ENCODE peak calls at places on chromosomes 1 and 21, in five cellular contexts. One of them, this sample, is unnamed.

GRCh38 chr1:22808846-22809501 is 98.3 kb downstream of the EPHB2 start:
- DNase-seq in HFF-Myc: peak; percentile 72
- DNase-seq in heart left ventricle: peak; percentile 42
- DNase-seq in lower leg skin: no peak
- DNase-seq in heart right ventricle: peak; percentile 66
- DNase-seq in this sample: no peak

GRCh38 chr1:152050886-152051764 is 14.3 kb upstream of the S100A11 start:
- DNase-seq in heart right ventricle: no peak
- DNase-seq in HFF-Myc: no peak
- DNase-seq in heart left ventricle: no peak
- DNase-seq in lower leg skin: no peak
- DNase-seq in this sample: no peak

GRCh38 chr1:225250432-225250831 is 177.4 kb downstream of the LBR start:
- DNase-seq in lower leg skin: no peak
- DNase-seq in HFF-Myc: no peak
- DNase-seq in heart left ventricle: no peak
- DNase-seq in heart right ventricle: no peak
- DNase-seq in this sample: no peak

GRCh38 chr1:115692224-115692623 is 50.5 kb downstream of the VANGL1 start:
- DNase-seq in heart left ventricle: no peak
- DNase-seq in heart right ventricle: peak; percentile 35
- DNase-seq in lower leg skin: no peak
- DNase-seq in HFF-Myc: no peak
- DNase-seq in this sample: no peak

GRCh38 chr1:5265416-5266075 is 611.1 kb downstream of the AJAP1 start:
- DNase-seq in heart left ventricle: no peak
- DNase-seq in HFF-Myc: no peak
- DNase-seq in heart right ventricle: no peak
- DNase-seq in lower leg skin: peak; percentile 58
- DNase-seq in this sample: no peak

GRCh38 chr1:107138166-107138565 is 2.7 kb upstream of the NTNG1 start:
- DNase-seq in HFF-Myc: no peak
- DNase-seq in lower leg skin: no peak
- DNase-seq in heart left ventricle: no peak
- DNase-seq in heart right ventricle: no peak
- DNase-seq in this sample: no peak

GRCh38 chr1:7922301-7922700 is 18.3 kb downstream of the TNFRSF9 start:
- DNase-seq in HFF-Myc: no peak
- DNase-seq in lower leg skin: no peak
- DNase-seq in heart right ventricle: no peak
- DNase-seq in heart left ventricle: no peak
- DNase-seq in this sample: no peak

GRCh38 chr1:30768830-30769718 is 11.5 kb upstream of the LAPTM5 start:
- DNase-seq in HFF-Myc: no peak
- DNase-seq in heart left ventricle: no peak
- DNase-seq in heart right ventricle: no peak
- DNase-seq in lower leg skin: no peak
- DNase-seq in this sample: no peak

GRCh38 chr1:119987112-119987511 is 82.3 kb downstream of the NOTCH2 start:
- DNase-seq in heart right ventricle: no peak
- DNase-seq in heart left ventricle: no peak
- DNase-seq in lower leg skin: no peak
- DNase-seq in HFF-Myc: peak; percentile 41
- DNase-seq in this sample: no peak

GRCh38 chr1:64215576-64215975 is 12.2 kb downstream of the UBE2U start:
- DNase-seq in lower leg skin: no peak
- DNase-seq in heart left ventricle: no peak
- DNase-seq in heart right ventricle: no peak
- DNase-seq in HFF-Myc: no peak
- DNase-seq in this sample: no peak

GRCh38 chr21:33230518-33231324 is 983 bp downstream of the IFNAR2 start:
- DNase-seq in HFF-Myc: no peak
- DNase-seq in lower leg skin: peak; percentile 88
- DNase-seq in heart right ventricle: peak; percentile 56
- DNase-seq in heart left ventricle: peak; percentile 72
- DNase-seq in this sample: no peak

GRCh38 chr21:36080386-36080785 is 10.6 kb downstream of the CBR1 start:
- DNase-seq in heart right ventricle: no peak
- DNase-seq in heart left ventricle: no peak
- DNase-seq in lower leg skin: no peak
- DNase-seq in HFF-Myc: no peak
- DNase-seq in this sample: no peak

GRCh38 chr1:30742963-30743559 is 14.5 kb downstream of the LAPTM5 start:
- DNase-seq in HFF-Myc: no peak
- DNase-seq in heart right ventricle: no peak
- DNase-seq in heart left ventricle: no peak
- DNase-seq in lower leg skin: no peak
- DNase-seq in this sample: no peak

GRCh38 chr1:234315091-234315541 is 58.1 kb upstream of the COA6 start:
- DNase-seq in lower leg skin: no peak
- DNase-seq in HFF-Myc: peak; percentile 43
- DNase-seq in heart right ventricle: no peak
- DNase-seq in heart left ventricle: no peak
- DNase-seq in this sample: no peak

GRCh38 chr1:223771469-223771813 is 59.1 kb downstream of the CAPN2 start:
- DNase-seq in lower leg skin: no peak
- DNase-seq in heart left ventricle: peak; percentile 3
- DNase-seq in HFF-Myc: no peak
- DNase-seq in heart right ventricle: no peak
- DNase-seq in this sample: no peak

GRCh38 chr1:226633541-226634155 is 85.1 kb downstream of the STUM start:
- DNase-seq in heart right ventricle: no peak
- DNase-seq in HFF-Myc: no peak
- DNase-seq in lower leg skin: peak; percentile 85
- DNase-seq in heart left ventricle: peak; percentile 10
- DNase-seq in this sample: no peak

GRCh38 chr1:8866173-8866791 is 12.2 kb downstream of the ENO1 start:
- DNase-seq in heart right ventricle: no peak
- DNase-seq in lower leg skin: no peak
- DNase-seq in HFF-Myc: no peak
- DNase-seq in heart left ventricle: no peak
- DNase-seq in this sample: no peak

GRCh38 chr1:53368314-53369033 is 40.6 kb upstream of the LRP8 start:
- DNase-seq in heart right ventricle: peak; percentile 53
- DNase-seq in heart left ventricle: peak; percentile 38
- DNase-seq in lower leg skin: peak; percentile 76
- DNase-seq in HFF-Myc: no peak
- DNase-seq in this sample: no peak

GRCh38 chr1:167819849-167820683 is 93.9 kb downstream of the ADCY10 start:
- DNase-seq in heart left ventricle: peak; percentile 82
- DNase-seq in heart right ventricle: peak; percentile 82
- DNase-seq in lower leg skin: peak; percentile 94
- DNase-seq in HFF-Myc: peak; percentile 67
- DNase-seq in this sample: no peak

GRCh38 chr1:168442931-168443330 is 100.9 kb downstream of the XCL2 start:
- DNase-seq in HFF-Myc: no peak
- DNase-seq in lower leg skin: no peak
- DNase-seq in heart right ventricle: no peak
- DNase-seq in heart left ventricle: no peak
- DNase-seq in this sample: no peak

GRCh38 chr1:9368356-9368755 is 75.7 kb downstream of the SPSB1 start:
- DNase-seq in HFF-Myc: no peak
- DNase-seq in heart right ventricle: no peak
- DNase-seq in heart left ventricle: no peak
- DNase-seq in lower leg skin: no peak
- DNase-seq in this sample: no peak

GRCh38 chr1:77783141-77783540 is 3.7 kb downstream of the MIGA1 start:
- DNase-seq in heart left ventricle: no peak
- DNase-seq in heart right ventricle: no peak
- DNase-seq in lower leg skin: no peak
- DNase-seq in HFF-Myc: no peak
- DNase-seq in this sample: no peak

GRCh38 chr1:88634538-88634937 is 49.5 kb upstream of the PKN2 start:
- DNase-seq in HFF-Myc: no peak
- DNase-seq in heart left ventricle: no peak
- DNase-seq in heart right ventricle: no peak
- DNase-seq in lower leg skin: no peak
- DNase-seq in this sample: no peak

GRCh38 chr1:28010979-28011378 is 51.2 kb downstream of the XKR8 start:
- DNase-seq in heart left ventricle: no peak
- DNase-seq in HFF-Myc: peak; percentile 15
- DNase-seq in heart right ventricle: no peak
- DNase-seq in lower leg skin: no peak
- DNase-seq in this sample: no peak

GRCh38 chr1:84632142-84632541 is 57.9 kb upstream of the CTBS start:
- DNase-seq in lower leg skin: no peak
- DNase-seq in HFF-Myc: no peak
- DNase-seq in heart left ventricle: no peak
- DNase-seq in heart right ventricle: no peak
- DNase-seq in this sample: no peak

DNA sequence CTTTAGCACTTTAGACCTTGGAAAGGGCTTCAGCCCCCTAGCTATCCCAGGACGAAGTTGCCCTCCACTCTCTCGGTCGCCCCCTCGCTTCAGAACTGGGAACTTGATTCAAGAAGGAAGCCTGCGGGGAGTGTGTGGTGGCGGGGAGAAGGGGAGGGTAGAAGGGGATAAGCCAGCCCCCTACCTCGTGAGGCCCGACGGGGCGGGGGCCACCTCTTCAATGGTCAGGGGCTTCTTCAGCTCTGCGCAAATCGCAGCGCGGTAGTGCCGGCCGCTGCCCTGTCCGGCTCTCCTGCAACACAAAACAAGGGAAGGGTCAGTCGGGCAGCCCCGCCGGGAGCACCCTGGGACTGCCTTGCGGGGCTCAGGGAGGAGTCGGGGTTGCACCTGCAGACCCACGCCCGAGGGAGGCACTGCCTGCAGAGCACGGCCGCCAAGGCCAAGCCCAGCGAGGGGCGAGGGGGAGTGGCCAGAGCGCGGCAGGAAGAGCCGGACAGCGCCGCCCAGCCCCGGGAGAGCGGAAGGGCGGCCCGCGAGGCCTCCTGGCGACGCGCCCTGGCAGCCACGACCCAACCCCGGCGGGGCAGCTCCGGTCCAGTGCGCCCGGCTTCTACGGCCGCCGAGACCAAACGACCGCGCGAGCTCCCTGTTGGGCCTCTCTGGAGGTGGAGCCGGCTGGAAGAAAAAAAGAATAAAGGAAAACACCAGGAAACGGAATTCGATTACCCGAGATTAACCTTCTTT is 56.2 kb upstream of the RASAL2 start:
- DNase-seq in lower leg skin: peak; percentile 95
- DNase-seq in HFF-Myc: peak; percentile 16
- DNase-seq in heart left ventricle: peak; percentile 91
- DNase-seq in heart right ventricle: peak; percentile 95
- DNase-seq in this sample: no peak
- TF ChIP-seq CTCF in lower leg skin: no peak
- TF ChIP-seq CTCF in HFF-Myc: no peak
- TF ChIP-seq CTCF in heart left ventricle: peak; percentile 56
- TF ChIP-seq CTCF in heart right ventricle: peak; percentile 61
- TF ChIP-seq CTCF in this sample: peak; percentile 47

DNA sequence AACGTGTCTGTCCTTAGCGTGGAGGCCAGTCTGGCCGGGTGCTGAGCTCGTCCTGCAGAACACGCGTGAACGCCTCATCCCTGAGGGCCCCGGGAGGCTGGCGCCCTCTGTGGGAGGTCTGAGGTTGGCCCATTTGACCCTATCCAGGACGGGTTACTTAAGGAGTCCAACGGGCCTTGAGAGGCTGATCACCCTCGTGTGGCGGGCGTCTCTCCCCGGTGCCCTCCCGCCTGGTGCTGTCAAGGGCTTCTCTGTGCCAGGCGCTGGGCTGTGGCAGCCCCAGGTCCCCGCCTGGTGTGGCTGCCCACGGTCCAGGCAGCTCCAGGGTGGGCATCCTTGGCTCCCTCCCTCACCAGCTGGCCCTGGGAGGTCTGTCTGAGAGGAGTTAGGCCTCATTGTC is 9.7 kb downstream of the SKI start:
- DNase-seq in heart left ventricle: peak; percentile 23
- DNase-seq in lower leg skin: no peak
- DNase-seq in HFF-Myc: no peak
- DNase-seq in heart right ventricle: no peak
- DNase-seq in this sample: no peak
- TF ChIP-seq CTCF in heart left ventricle: no peak
- TF ChIP-seq CTCF in lower leg skin: no peak
- TF ChIP-seq CTCF in HFF-Myc: peak; percentile 9
- TF ChIP-seq CTCF in heart right ventricle: no peak
- TF ChIP-seq CTCF in this sample: no peak

DNA sequence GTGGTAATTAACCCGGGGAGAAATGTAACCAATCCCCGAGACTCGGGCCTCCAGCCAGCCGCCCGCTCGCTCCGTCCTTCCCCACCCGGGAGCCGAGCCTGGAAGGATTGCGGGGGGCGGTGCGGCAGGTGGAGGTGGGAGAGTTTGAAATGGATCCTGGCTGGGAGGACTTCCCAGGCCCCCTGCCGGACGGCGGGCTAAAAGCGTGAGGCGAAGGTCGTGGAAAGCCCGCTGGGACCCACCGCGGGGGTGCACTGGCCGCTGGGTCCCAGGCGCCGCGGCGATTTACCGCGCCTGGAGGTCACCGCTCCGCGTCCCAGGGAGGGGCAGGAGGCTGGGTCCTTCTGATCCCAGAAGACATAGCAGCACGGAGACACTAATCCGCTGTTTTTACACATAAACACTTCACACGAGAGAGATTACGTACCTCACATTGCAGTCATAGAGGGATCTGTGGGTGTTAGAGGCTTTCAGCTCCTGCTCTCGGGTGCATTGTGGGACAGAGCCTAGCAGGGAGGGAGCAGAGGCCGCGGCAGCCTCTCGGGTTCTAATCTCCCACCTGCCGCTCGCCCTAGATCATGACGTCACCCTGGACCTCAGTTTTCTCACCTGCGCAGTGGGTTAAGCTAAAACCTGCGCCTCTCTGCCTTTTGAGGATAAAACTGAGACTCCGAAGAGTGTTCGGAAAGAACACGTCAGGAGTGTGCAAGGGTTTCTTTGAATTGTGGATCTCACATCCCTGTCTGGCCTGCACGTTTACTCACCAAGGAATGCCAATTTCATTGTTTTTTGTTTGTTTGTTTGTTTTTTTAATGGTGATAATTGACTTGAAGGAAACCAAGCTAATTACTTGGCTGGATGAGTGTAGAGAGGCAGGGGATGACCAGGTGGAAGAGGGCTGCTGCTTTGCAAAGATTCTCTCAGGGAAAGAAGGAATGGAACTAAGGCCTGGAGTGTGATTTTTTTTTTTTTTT is 17.1 kb upstream of the TMEM9 start:
- DNase-seq in lower leg skin: peak; percentile 87
- DNase-seq in heart right ventricle: peak; percentile 47
- DNase-seq in HFF-Myc: no peak
- DNase-seq in heart left ventricle: peak; percentile 39
- DNase-seq in this sample: no peak
- TF ChIP-seq CTCF in lower leg skin: no peak
- TF ChIP-seq CTCF in heart right ventricle: peak; percentile 34
- TF ChIP-seq CTCF in HFF-Myc: peak; percentile 43
- TF ChIP-seq CTCF in heart left ventricle: peak; percentile 36
- TF ChIP-seq CTCF in this sample: peak; percentile 39

GRCh38 chr1:87151500-87152421 is 176.9 kb upstream of the LMO4 start:
- DNase-seq in heart left ventricle: peak; percentile 81
- DNase-seq in HFF-Myc: no peak
- DNase-seq in lower leg skin: peak; percentile 91
- DNase-seq in heart right ventricle: peak; percentile 80
- DNase-seq in this sample: no peak
- TF ChIP-seq CTCF in heart left ventricle: peak; percentile 58
- TF ChIP-seq CTCF in HFF-Myc: no peak
- TF ChIP-seq CTCF in lower leg skin: no peak
- TF ChIP-seq CTCF in heart right ventricle: peak; percentile 57
- TF ChIP-seq CTCF in this sample: no peak

GRCh38 chr1:10848109-10848684 is 51.8 kb upstream of the CASZ1 start:
- DNase-seq in heart left ventricle: no peak
- DNase-seq in HFF-Myc: no peak
- DNase-seq in lower leg skin: no peak
- DNase-seq in heart right ventricle: no peak
- DNase-seq in this sample: no peak
- TF ChIP-seq CTCF in heart left ventricle: no peak
- TF ChIP-seq CTCF in HFF-Myc: no peak
- TF ChIP-seq CTCF in lower leg skin: no peak
- TF ChIP-seq CTCF in heart right ventricle: no peak
- TF ChIP-seq CTCF in this sample: no peak